ENCODE peak calls at places on chromosomes 6 and 20, in six cellular contexts. K, T, I, M, X and J are unnamed samples.
A peak's percentile ranks its signal among the peaks of the same experiment; 100 is the strongest.

GRCh38 chr6:135703621-135704020 is 147.9 kb upstream of the PDE7B start:
- DNase-seq in K (no peak), T (no peak), I (no peak), M (no peak), X (no peak), J (no peak)

GRCh38 chr20:46402236-46402886 is 4.1 kb downstream of the ELMO2 start:
- DNase-seq in K (no peak), T (peak; percentile 86), I (no peak), M (peak; percentile 4), X (no peak), J (no peak)

GRCh38 chr20:62860924-62861691 is 514 bp downstream of the TCFL5 start:
- DNase-seq in K (peak; percentile 56), T (peak; percentile 26), I (no peak), M (no peak), X (peak; percentile 65), J (peak; percentile 46)

GRCh38 chr6:45864651-45865050 is 151.0 kb downstream of the CLIC5 start:
- DNase-seq in K (no peak), T (no peak), I (no peak), M (no peak), X (no peak), J (no peak)

GRCh38 chr6:118319890-118320289 is 228.2 kb upstream of the PLN start:
- DNase-seq in K (no peak), T (no peak), I (no peak), M (no peak), X (peak; percentile 49), J (no peak)

GRCh38 chr6:142377112-142377848 is 75.5 kb downstream of the ADGRG6 start:
- DNase-seq in K (no peak), T (peak; percentile 51), I (peak; percentile 23), M (no peak), X (peak; percentile 45), J (peak; percentile 83)

GRCh38 chr6:116268589-116269293 is 11.0 kb downstream of the TSPYL1 start:
- DNase-seq in K (peak; percentile 30), T (peak; percentile 84), I (no peak), M (peak; percentile 84), X (peak; percentile 59), J (peak; percentile 85)

GRCh38 chr6:158970640-158971291 is 29.2 kb downstream of the RSPH3 start:
- DNase-seq in K (no peak), T (no peak), I (no peak), M (no peak), X (peak; percentile 26), J (peak; percentile 17)

GRCh38 chr20:56322661-56323060 is 36.1 kb upstream of the FAM210B start:
- DNase-seq in K (no peak), T (no peak), I (no peak), M (no peak), X (no peak), J (no peak)

GRCh38 chr20:56414842-56415765 is 3.0 kb downstream of the CASS4 start:
- DNase-seq in K (no peak), T (peak; percentile 82), I (no peak), M (peak; percentile 69), X (no peak), J (no peak)

GRCh38 chr20:8722277-8722928 is 346.5 kb upstream of the PLCB4 start:
- DNase-seq in K (peak; percentile 30), T (peak; percentile 79), I (no peak), M (peak; percentile 61), X (peak; percentile 78), J (peak; percentile 80)

GRCh38 chr20:8860011-8860495 is 208.8 kb upstream of the PLCB4 start:
- DNase-seq in K (no peak), T (peak; percentile 88), I (no peak), M (peak; percentile 83), X (no peak), J (no peak)

GRCh38 chr20:17859616-17860232 is 108.9 kb downstream of the SNX5 start:
- DNase-seq in K (no peak), T (no peak), I (no peak), M (no peak), X (no peak), J (peak; percentile 60)

GRCh38 chr20:52103911-52104545 is 87.6 kb downstream of the ZFP64 start:
- DNase-seq in K (no peak), T (peak; percentile 8), I (no peak), M (no peak), X (peak; percentile 49), J (peak; percentile 85)

GRCh38 chr6:22526753-22527152 is 42.6 kb upstream of the HDGFL1 start:
- DNase-seq in K (no peak), T (no peak), I (no peak), M (no peak), X (no peak), J (no peak)

GRCh38 chr20:35409542-35409941 is 2.2 kb downstream of the UQCC1 start:
- DNase-seq in K (no peak), T (no peak), I (no peak), M (no peak), X (no peak), J (no peak)

GRCh38 chr6:15500078-15500740 is 162.6 kb downstream of the DTNBP1 start:
- DNase-seq in K (no peak), T (no peak), I (no peak), M (no peak), X (no peak), J (no peak)

GRCh38 chr6:125220712-125221111 is 67.1 kb downstream of the TPD52L1 start:
- DNase-seq in K (no peak), T (no peak), I (no peak), M (no peak), X (no peak), J (no peak)

GRCh38 chr20:833121-833449 is 430 bp upstream of the FAM110A start:
- DNase-seq in K (no peak), T (no peak), I (no peak), M (peak; percentile 43), X (no peak), J (no peak)

GRCh38 chr20:20743511-20744169 is 31.2 kb upstream of the RALGAPA2 start:
- DNase-seq in K (no peak), T (no peak), I (peak; percentile 11), M (no peak), X (peak; percentile 83), J (peak; percentile 71)

GRCh38 chr6:49517919-49518318 is 18.2 kb downstream of the GLYATL3 start:
- DNase-seq in K (no peak), T (no peak), I (no peak), M (no peak), X (no peak), J (no peak)

GRCh38 chr6:166786704-166787293 is 159.7 kb upstream of the RPS6KA2 start:
- DNase-seq in K (peak; percentile 55), T (peak; percentile 72), I (no peak), M (peak; percentile 62), X (peak; percentile 82), J (peak; percentile 85)

GRCh38 chr6:132650413-132650812 is 8.6 kb downstream of the TAAR1 start:
- DNase-seq in K (no peak), T (peak; percentile 2), I (no peak), M (no peak), X (no peak), J (no peak)

GRCh38 chr20:37194616-37195015 is 15.3 kb upstream of the MROH8 start:
- DNase-seq in K (no peak), T (no peak), I (no peak), M (no peak), X (no peak), J (no peak)

GRCh38 chr6:77038801-77039200 is 424.5 kb downstream of the HTR1B start:
- DNase-seq in K (no peak), T (peak; percentile 50), I (no peak), M (peak; percentile 67), X (no peak), J (no peak)

GRCh38 chr6:99607416-99608036 is 893 bp downstream of the PRDM13 start:
- DNase-seq in K (no peak), T (no peak), I (no peak), M (no peak), X (peak; percentile 52), J (no peak)

GRCh38 chr20:34124469-34125249 is 12.6 kb upstream of the EIF2S2 start:
- DNase-seq in K (peak; percentile 39), T (no peak), I (no peak), M (no peak), X (no peak), J (no peak)

GRCh38 chr6:16723833-16724232 is 37.4 kb downstream of the ATXN1 start:
- DNase-seq in K (no peak), T (peak; percentile 95), I (no peak), M (peak; percentile 95), X (no peak), J (peak; percentile 41)

GRCh38 chr6:5378331-5378730 is 117.0 kb downstream of the FARS2 start:
- DNase-seq in K (no peak), T (no peak), I (no peak), M (no peak), X (peak; percentile 65), J (peak; percentile 16)

GRCh38 chr20:25984933-25985332 is 288.3 kb upstream of the ZNF337 start:
- DNase-seq in K (no peak), T (peak; percentile 66), I (no peak), M (no peak), X (no peak), J (no peak)

GRCh38 chr6:120056085-120056484 is 706.5 kb upstream of the MAN1A1 start:
- DNase-seq in K (no peak), T (no peak), I (no peak), M (no peak), X (peak; percentile 34), J (peak; percentile 65)

GRCh38 chr6:13767121-13767794 is 47.1 kb downstream of the MCUR1 start:
- DNase-seq in K (peak; percentile 12), T (peak; percentile 62), I (no peak), M (peak; percentile 36), X (peak; percentile 25), J (peak; percentile 59)

GRCh38 chr6:131976545-131977061 is 25.4 kb upstream of the CCN2 start:
- DNase-seq in K (no peak), T (no peak), I (no peak), M (no peak), X (no peak), J (no peak)